ENCODE peak calls at places on chromosome 5, in four cellular contexts. T is IMR-90, M is H9, S is HCT116. C is an unnamed sample.

GRCh38 chr5:139649082-139649991 is 1.2 kb downstream of the CXXC5 start:
- DNase-seq in S (no peak), M (peak; percentile 76), T (no peak), C (no peak)

GRCh38 chr5:32953694-32954093 is 242.6 kb downstream of the NPR3 start:
- DNase-seq in T (no peak), M (no peak), S (no peak), C (no peak)

GRCh38 chr5:31854181-31854624 is 215.3 kb downstream of the PDZD2 start:
- DNase-seq in M (peak; percentile 67), T (peak; percentile 26), S (no peak), C (peak; percentile 34)

GRCh38 chr5:80193421-80193820 is 62.4 kb downstream of the SERINC5 start:
- DNase-seq in M (no peak), S (no peak), T (no peak), C (no peak)

GRCh38 chr5:35183243-35183955 is 46.9 kb downstream of the PRLR start:
- DNase-seq in M (peak; percentile 74), T (peak; percentile 60), S (peak; percentile 10), C (peak; percentile 62)

GRCh38 chr5:66875325-66875724 is 279.1 kb downstream of the MAST4 start:
- DNase-seq in T (no peak), S (no peak), M (no peak), C (no peak)

GRCh38 chr5:54669285-54669684 is 151.7 kb downstream of the SNX18 start:
- DNase-seq in S (no peak), M (no peak), T (peak; percentile 84), C (peak; percentile 83)

GRCh38 chr5:2187687-2188086 is 305.0 kb upstream of the IRX4 start:
- DNase-seq in T (no peak), M (peak; percentile 20), S (no peak), C (no peak)

GRCh38 chr5:135154961-135155360 is 120.9 kb upstream of the PITX1 start:
- DNase-seq in S (no peak), M (no peak), T (no peak), C (no peak)

GRCh38 chr5:116388564-116389258 is 185.9 kb downstream of the SEMA6A start:
- DNase-seq in M (peak; percentile 68), S (no peak), T (no peak), C (no peak)

GRCh38 chr5:173825215-173825865 is 62.8 kb upstream of the CPEB4 start:
- DNase-seq in T (no peak), S (no peak), M (no peak), C (peak; percentile 66)

GRCh38 chr5:134975078-134975715 is 7.5 kb downstream of the CATSPER3 start:
- DNase-seq in S (no peak), M (no peak), T (peak; percentile 47), C (no peak)

GRCh38 chr5:39755452-39755851 is 330.7 kb upstream of the DAB2 start:
- DNase-seq in S (no peak), T (peak; percentile 26), M (no peak), C (no peak)

GRCh38 chr5:172142709-172143215 is 45.3 kb downstream of the STK10 start:
- DNase-seq in M (no peak), S (no peak), T (peak; percentile 55), C (peak; percentile 59)

GRCh38 chr5:133363807-133364587 is 248.3 kb downstream of the FSTL4 start:
- DNase-seq in M (no peak), S (no peak), T (no peak), C (no peak)

GRCh38 chr5:64347308-64347707 is 158.5 kb upstream of the RGS7BP start:
- DNase-seq in M (no peak), T (no peak), S (no peak), C (no peak)

GRCh38 chr5:79974896-79975295 is 16.2 kb downstream of the MTX3 start:
- DNase-seq in T (peak; percentile 77), M (no peak), S (peak; percentile 40), C (peak; percentile 71)

GRCh38 chr5:142924135-142924883 is 154.1 kb downstream of the ARHGAP26 start:
- DNase-seq in M (no peak), T (peak; percentile 52), S (no peak), C (peak; percentile 43)

GRCh38 chr5:138536665-138537315 is 6.2 kb downstream of the ETF1 start:
- DNase-seq in T (no peak), S (no peak), M (no peak), C (peak; percentile 6)

GRCh38 chr5:14685757-14686156 is 21.2 kb downstream of the OTULIN start:
- DNase-seq in M (no peak), S (peak; percentile 23), T (peak; percentile 69), C (peak; percentile 60)

GRCh38 chr5:91794856-91795548 is 411.9 kb upstream of the ARRDC3 start:
- DNase-seq in S (no peak), M (no peak), T (no peak), C (no peak)

GRCh38 chr5:177565046-177565445 is 10.7 kb upstream of the FAM193B start:
- DNase-seq in M (no peak), S (no peak), T (no peak), C (no peak)

GRCh38 chr5:164302533-164303235 is 797.3 kb downstream of the MAT2B start:
- DNase-seq in T (peak; percentile 42), M (no peak), S (no peak), C (peak; percentile 78)

GRCh38 chr5:59744531-59744992 is 149.0 kb downstream of the PDE4D start:
- DNase-seq in T (peak; percentile 25), M (no peak), S (no peak), C (peak; percentile 74)
- H3K4me2 ChIP-seq in T (no peak overlapping the region), M (no peak overlapping the region), S (no peak overlapping the region), C (no peak overlapping the region)

DNA sequence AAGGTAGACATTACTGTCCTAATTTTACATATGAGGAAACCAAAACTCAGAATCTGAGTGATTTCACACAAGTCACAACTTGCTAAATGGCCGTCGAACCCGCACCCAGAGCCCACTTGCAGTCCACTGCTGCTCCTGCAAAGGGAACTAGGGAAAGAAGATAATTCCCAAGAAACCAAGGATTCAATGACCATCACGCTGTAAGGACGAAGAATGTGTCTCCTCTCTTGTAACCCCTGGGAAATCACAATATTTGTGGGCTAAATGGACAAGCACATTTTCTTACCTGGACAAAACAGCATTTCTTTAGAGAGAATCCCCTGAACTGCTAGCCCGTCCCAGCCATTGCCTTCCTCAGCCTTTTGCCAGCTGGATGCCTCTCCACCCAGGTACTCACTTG is 2.4 kb downstream of the RPS14 start:
- DNase-seq in M (no peak), S (no peak), T (no peak), C (no peak)
- H3K9ac ChIP-seq in M (no peak overlapping the region), S (peak overlapping the region; percentile 97), T (peak overlapping the region; percentile 71), C (no peak overlapping the region)

DNA sequence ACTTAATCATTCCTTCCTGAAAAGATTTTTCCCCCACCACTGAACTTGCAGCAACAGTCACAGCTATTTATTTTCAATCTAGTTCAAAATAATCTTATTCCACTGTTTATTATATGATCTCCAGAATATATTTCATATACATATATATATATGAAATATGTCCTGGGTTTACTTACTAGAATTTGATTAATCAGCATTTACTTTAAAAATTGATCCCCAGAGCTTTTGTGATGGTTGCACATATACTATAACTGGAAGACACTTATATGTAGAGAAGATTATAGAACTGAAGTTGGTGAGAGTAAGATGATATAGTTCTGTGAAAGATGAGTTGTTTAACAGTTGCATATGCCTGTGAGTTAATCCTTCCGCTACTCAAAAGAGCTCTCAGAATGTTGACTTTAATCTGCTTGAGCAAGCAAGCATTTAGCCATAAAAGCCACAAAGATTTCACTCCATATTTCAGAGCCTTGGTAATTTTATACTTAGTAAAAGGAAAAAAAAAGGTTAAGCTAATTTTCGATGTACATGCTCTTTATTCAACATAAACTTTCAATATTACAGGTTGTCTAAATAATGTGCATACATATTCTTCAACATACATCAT is 399.3 kb upstream of the CDH9 start:
- DNase-seq in S (no peak), T (no peak), M (no peak), C (peak; percentile 34)
- H3K4me2 ChIP-seq in S (no peak overlapping the region), T (no peak overlapping the region), M (no peak overlapping the region), C (no peak overlapping the region)

GRCh38 chr5:4185127-4185526 is 589.5 kb downstream of the IRX1 start:
- DNase-seq in M (no peak), T (no peak), S (no peak), C (no peak)
- H3K9ac ChIP-seq in M (no peak overlapping the region), T (no peak overlapping the region), S (no peak overlapping the region), C (no peak overlapping the region)

DNA sequence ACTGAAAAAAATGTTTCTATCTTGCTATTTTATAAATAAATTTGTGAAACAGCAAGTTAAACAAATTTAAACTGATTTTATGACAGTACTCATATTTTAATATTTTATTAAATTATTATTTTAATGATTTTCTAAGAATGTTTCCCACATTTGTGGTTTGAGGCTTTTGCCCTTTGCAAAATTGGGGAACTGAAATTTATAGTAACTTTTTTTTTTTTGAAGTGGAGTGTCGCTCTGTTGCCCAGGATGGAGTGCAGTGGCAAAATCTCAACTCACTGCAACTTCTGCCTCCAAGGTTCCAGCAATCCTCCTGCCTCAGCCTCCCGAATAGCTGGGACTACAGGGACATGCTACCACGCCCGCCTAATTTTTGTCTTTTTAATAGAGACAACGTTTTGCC is 7.2 kb upstream of the ADGRV1 start:
- DNase-seq in M (no peak), T (no peak), S (no peak), C (no peak)
- H3K4me2 ChIP-seq in M (no peak overlapping the region), T (no peak overlapping the region), S (no peak overlapping the region), C (no peak overlapping the region)

GRCh38 chr5:320524-321232 is 836 bp upstream of the AHRR start:
- DNase-seq in T (no peak), M (no peak), S (no peak), C (no peak)

GRCh38 chr5:317086-317811 is 4.3 kb upstream of the AHRR start:
- DNase-seq in M (peak; percentile 88), T (peak; percentile 74), S (peak; percentile 52), C (peak; percentile 57)

GRCh38 chr5:321233-321725 is at the start of gene AHRR:
- DNase-seq in T (peak; percentile 53), M (peak; percentile 71), S (no peak), C (peak; percentile 53)

GRCh38 chr5:318341-318897 is 3.1 kb upstream of the AHRR start:
- DNase-seq in T (peak; percentile 46), S (peak; percentile 48), M (no peak), C (peak; percentile 60)

GRCh38 chr5:318931-319601 is 2.4 kb upstream of the AHRR start:
- DNase-seq in T (no peak), M (no peak), S (no peak), C (no peak)
- H3K9ac ChIP-seq in T (no peak overlapping the region), M (no peak overlapping the region), S (peak overlapping the region; percentile 55), C (no peak overlapping the region)

GRCh38 chr5:176373100-176373818 is 8.0 kb downstream of the ARL10 start:
- DNase-seq in T (peak; percentile 9), M (no peak), S (no peak), C (no peak)
- H3K4me2 ChIP-seq in T (no peak overlapping the region), M (no peak overlapping the region), S (no peak overlapping the region), C (no peak overlapping the region)

DNA sequence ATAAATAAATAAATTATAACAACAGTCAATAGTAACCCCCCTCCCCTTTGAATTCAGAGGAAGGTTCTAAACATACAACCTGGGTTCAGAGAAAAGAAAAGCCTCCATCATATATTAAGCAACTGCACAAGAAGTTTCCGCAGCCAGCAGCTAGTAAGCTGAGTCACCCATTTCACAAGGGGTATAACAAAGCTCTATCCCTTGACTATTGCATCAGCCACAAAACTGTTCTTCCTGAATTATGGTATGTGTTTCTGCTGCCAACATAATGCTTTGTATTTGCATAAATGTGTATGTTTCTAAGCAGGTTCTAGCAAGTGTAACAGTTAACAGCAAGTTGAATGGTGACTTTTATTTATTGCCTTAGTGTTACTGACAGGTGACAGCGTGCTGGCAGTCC is 6.8 kb upstream of the CEP120 start:
- DNase-seq in T (peak; percentile 94), S (peak; percentile 23), M (no peak), C (peak; percentile 87)
- H3K9ac ChIP-seq in T (no peak overlapping the region), S (no peak overlapping the region), M (no peak overlapping the region), C (no peak overlapping the region)

C was measured in fibroblast of lung.